ENCODE peak calls at places on chromosomes 7 and 10, in four cellular contexts. P is HS-5, F is GM03348, W is breast epithelium. J is an unnamed sample.

GRCh38 chr7:151089893-151090730 is 3.8 kb downstream of the AGAP3 start:
- DNase-seq in P (no peak), F (no peak), W (no peak), J (no peak)

GRCh38 chr10:89615824-89616223 is 29.2 kb downstream of the PANK1 start:
- DNase-seq in P (no peak), F (peak), W (no peak), J (no peak)

GRCh38 chr10:66929375-66929774 is 3.5 kb downstream of the LRRTM3 start:
- DNase-seq in P (no peak), F (no peak), W (no peak), J (no peak)

GRCh38 chr10:100766693-100767427 is 21.5 kb downstream of the PAX2 start:
- DNase-seq in P (no peak), F (no peak), W (no peak), J (no peak)

GRCh38 chr7:148772297-148773089 is 73.8 kb downstream of the CUL1 start:
- DNase-seq in P (peak), F (peak), W (no peak), J (peak)

GRCh38 chr10:72665925-72666324 is 26.0 kb upstream of the MCU start:
- DNase-seq in P (peak), F (peak), W (no peak), J (peak)

GRCh38 chr7:141641876-141642275 is 60.1 kb downstream of the DENND11 start:
- DNase-seq in P (no peak), F (no peak), W (no peak), J (no peak)

GRCh38 chr10:117442521-117442920 is 67.3 kb upstream of the PDZD8 start:
- DNase-seq in P (no peak), F (peak), W (no peak), J (no peak)

J was measured in foreskin fibroblast.